ENCODE peak calls at places on chromosomes 1 and 21, in ten cellular contexts. Z, S, O, Q, U, N, I, A, V and G are unnamed samples.

GRCh38 chr1:203544485-203544884 is 50.5 kb downstream of the OPTC start:
- DNase-seq in A (no peak), S (no peak), V (no peak), Z (no peak), N (no peak), U (no peak), I (no peak), Q (no peak), O (no peak), G (no peak)

GRCh38 chr1:226322986-226323385 is 14.0 kb upstream of the LIN9 start:
- DNase-seq in I (no peak), S (no peak), Q (no peak), Z (no peak), U (no peak), N (no peak), O (no peak), V (no peak), A (no peak), G (no peak)

GRCh38 chr1:224168859-224169380 is 14.1 kb upstream of the DEGS1 start:
- DNase-seq in I (no peak), Z (no peak), S (peak; percentile 55), V (peak; percentile 35), O (peak; percentile 94), A (no peak), N (no peak), U (no peak), Q (no peak), G (no peak)

GRCh38 chr1:186775881-186776560 is 52.7 kb upstream of the PLA2G4A start:
- DNase-seq in Z (no peak), I (no peak), S (no peak), A (no peak), O (no peak), V (no peak), Q (no peak), N (no peak), U (no peak), G (no peak)

GRCh38 chr21:45423968-45424853 is 19.2 kb downstream of the COL18A1 start:
- DNase-seq in Z (no peak), U (peak; percentile 58), A (no peak), S (no peak), I (no peak), O (no peak), Q (no peak), N (no peak), V (no peak), G (no peak)

GRCh38 chr1:193589597-193590040 is 403.2 kb upstream of the B3GALT2 start:
- DNase-seq in Z (no peak), V (peak; percentile 12), U (no peak), Q (no peak), I (no peak), N (peak; percentile 15), A (no peak), O (peak; percentile 38), S (no peak), G (no peak)

GRCh38 chr1:229230136-229230892 is 40.6 kb upstream of the RAB4A start:
- DNase-seq in U (peak; percentile 14), Z (no peak), Q (no peak), I (no peak), S (no peak), V (no peak), N (no peak), O (no peak), A (no peak), G (no peak)

GRCh38 chr1:18182518-18183160 is 75.0 kb downstream of the IGSF21 start:
- DNase-seq in A (no peak), N (no peak), S (peak; percentile 6), O (no peak), V (no peak), Q (no peak), Z (no peak), U (no peak), I (no peak), G (no peak)

GRCh38 chr1:213641312-213641711 is 346.5 kb upstream of the PROX1 start:
- DNase-seq in U (no peak), Q (no peak), S (no peak), I (no peak), O (no peak), A (no peak), Z (no peak), V (no peak), N (no peak), G (no peak)

GRCh38 chr21:45482899-45483821 is 59.1 kb downstream of the SLC19A1 start:
- DNase-seq in S (no peak), U (no peak), A (no peak), Q (no peak), Z (no peak), V (no peak), O (no peak), N (no peak), I (no peak), G (no peak)

GRCh38 chr21:44822484-44823178 is 4.8 kb upstream of the SUMO3 start:
- DNase-seq in Z (no peak), O (no peak), I (no peak), V (no peak), S (no peak), N (no peak), U (no peak), A (no peak), Q (no peak), G (no peak)

GRCh38 chr1:155003227-155003765 is 694 bp downstream of the ZBTB7B start:
- DNase-seq in N (no peak), S (peak; percentile 59), I (no peak), Q (no peak), A (no peak), V (peak; percentile 80), O (peak; percentile 42), Z (no peak), U (peak; percentile 51), G (no peak)
- TF ChIP-seq POLR2A in N (no peak), S (no peak), I (no peak), Q (no peak), A (peak; percentile 33), V (no peak), O (no peak), Z (no peak), U (no peak), G (no peak)

DNA sequence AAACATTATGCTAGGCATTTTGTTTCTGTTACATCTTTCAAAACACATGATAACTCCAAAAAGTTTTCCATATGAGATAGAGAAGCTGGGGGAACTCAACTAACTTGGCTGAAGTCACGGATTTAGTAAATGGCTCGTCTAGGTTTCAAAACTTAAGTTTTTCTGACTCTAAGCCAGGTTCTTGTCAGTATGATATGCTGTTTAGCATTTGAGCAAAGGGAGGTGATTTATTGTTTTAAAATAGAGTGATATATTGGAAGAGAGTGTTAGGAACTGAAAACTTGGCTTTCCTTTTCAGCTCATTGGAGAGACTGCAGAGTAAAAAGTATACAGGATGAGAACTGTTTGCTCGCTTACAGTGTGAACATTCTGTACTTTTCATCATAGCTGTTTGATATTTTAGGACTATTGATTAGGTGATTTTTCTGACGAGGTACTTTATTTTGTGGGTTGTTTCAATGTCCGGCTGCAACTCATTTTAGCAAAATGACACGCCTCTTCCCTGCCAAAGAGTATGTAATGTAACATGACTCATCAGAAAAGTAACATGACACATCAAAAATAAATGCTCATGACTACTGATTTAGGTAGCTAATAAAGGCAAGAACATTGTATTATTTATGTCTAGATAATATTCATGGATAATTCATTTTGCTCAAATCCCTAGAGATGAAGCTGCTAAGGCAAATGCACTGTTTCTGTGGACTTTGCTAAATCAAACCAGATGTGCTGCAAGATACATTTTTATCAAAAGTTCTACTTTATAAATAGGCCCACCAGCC is 355.1 kb downstream of the GPATCH2 start:
- DNase-seq in Z (no peak), I (no peak), U (no peak), A (no peak), O (no peak), N (no peak), Q (no peak), V (no peak), S (peak; percentile 27), G (no peak)
- H3K4me3 ChIP-seq in Z (no peak overlapping the region), I (no peak overlapping the region), U (no peak overlapping the region), A (no peak overlapping the region), O (no peak overlapping the region), N (no peak overlapping the region), Q (no peak overlapping the region), V (no peak overlapping the region), S (no peak overlapping the region), G (no peak overlapping the region)

DNA sequence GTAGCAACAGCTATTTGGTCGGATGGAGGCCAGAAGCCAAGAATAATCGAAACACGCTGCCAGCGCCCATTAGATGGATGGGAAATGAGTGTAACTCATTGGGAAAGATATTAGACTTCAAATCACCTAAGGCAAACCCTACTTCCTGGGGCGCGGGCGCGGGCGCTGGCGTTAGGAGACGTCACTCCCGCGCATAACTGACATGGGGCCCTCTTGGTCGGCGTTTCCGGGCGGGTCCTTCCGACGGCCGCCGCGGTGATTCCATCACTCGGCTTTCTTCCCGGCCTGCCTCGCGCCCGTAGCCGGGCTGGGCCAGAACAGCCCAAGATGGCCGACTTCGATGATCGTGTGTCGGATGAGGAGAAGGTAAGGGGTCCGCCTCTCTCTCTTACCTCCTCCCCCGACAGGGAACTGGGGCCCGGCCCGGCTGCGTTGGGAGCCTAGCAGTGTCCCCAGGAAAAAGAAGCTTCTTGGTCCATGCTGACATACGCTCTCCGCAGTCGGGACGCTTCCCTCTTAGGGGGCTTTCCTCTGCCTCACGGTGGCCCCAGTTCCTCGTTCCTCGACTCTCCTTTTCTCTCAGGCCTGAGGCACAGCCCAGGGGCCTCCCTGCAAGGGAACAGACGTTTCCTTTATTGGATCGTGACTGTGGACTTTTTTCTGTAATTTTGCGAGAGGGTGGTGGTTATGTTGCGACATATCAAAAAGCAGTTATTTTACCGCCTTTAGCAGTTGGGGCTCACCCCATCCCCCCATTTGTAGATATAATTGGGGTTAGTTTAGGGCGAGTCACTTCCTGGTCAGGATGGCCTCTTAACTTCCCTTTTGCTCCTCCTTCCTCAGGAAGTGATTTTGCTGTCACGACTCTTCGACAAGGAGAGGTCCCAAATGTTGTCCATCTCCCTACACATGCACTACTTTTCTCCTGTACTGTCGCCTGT is at the start of gene CAPZA1:
- DNase-seq in S (peak; percentile 89), V (peak; percentile 92), Q (peak; percentile 91), Z (peak; percentile 79), I (peak; percentile 61), A (peak; percentile 88), O (peak; percentile 94), N (peak; percentile 86), U (peak; percentile 93), G (peak; percentile 93)
- TF ChIP-seq POLR2A in S (peak; percentile 67), V (peak; percentile 88), Q (peak; percentile 94), Z (peak; percentile 89), I (peak; percentile 96), A (peak; percentile 86), O (peak; percentile 98), N (peak; percentile 86), U (peak; percentile 77), G (peak; percentile 83)

DNA sequence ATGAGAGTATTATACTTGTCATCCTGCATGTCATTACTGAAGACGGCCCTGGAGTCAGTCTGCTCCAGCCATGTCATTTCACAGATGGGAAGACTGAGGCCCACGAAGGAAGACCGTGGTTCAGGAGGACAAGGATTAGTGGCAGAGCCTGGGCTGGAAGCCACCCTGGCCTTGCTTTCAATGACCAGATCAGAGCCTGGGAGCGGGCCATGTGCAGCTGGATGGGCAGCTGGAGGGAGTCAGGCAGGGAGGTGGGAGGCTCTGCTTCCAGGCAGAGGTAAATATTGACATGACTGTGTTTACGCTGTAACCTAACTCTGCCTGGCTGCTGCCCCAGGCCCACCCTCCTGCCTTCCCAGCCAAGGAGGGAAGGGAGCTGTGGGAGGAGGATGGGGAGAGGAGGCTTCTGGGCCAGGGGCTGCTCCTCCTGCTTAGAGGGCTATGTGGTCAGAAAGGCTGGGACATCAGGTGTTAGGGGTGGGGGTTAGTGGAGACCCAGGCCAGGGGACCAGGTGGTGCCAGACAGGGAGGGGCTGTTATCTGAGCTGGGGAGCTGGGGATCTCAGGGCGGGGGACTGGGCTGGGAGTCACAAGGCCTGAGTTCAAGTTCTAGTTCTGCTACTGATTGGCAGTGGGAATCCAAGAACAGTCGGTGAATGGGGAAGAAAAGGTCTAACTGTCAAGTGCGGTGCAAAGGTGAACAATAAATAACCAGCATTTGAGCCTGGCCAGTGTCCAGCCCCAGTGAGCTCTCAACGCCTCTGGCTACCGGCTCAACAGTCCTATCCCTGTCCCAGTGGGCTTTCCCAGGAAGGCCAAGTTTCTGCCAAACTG is 48.5 kb upstream of the ECE1 start:
- DNase-seq in Z (no peak), Q (peak; percentile 75), O (peak; percentile 80), U (peak; percentile 97), N (peak; percentile 76), V (peak; percentile 92), A (no peak), I (no peak), S (peak; percentile 78), G (peak; percentile 89)
- H3K4me3 ChIP-seq in Z (no peak overlapping the region), Q (peak overlapping the region; percentile 20), O (no peak overlapping the region), U (no peak overlapping the region), N (no peak overlapping the region), V (no peak overlapping the region), A (no peak overlapping the region), I (no peak overlapping the region), S (no peak overlapping the region), G (no peak overlapping the region)